ENCODE peak calls at places on chromosomes 12 and 14, in five cellular contexts. K is astrocyte, B is right lobe of liver, A is prostate gland, J is cardiac muscle cell. L is an unnamed sample.
A peak's percentile ranks its signal among the peaks of the same experiment; 100 is the strongest.

GRCh38 chr12:131218291-131219172 is 264.8 kb downstream of the ADGRD1 start:
- DNase-seq in K (no peak), J (no peak), A (no peak), B (peak; percentile 35), L (no peak)

GRCh38 chr12:56517854-56518253 is 3.8 kb upstream of the RBMS2 start:
- DNase-seq in A (no peak), J (no peak), B (no peak), K (no peak), L (no peak)

GRCh38 chr14:90726656-90727055 is 89.6 kb downstream of the TTC7B start:
- DNase-seq in A (peak; percentile 88), J (peak; percentile 41), K (peak; percentile 60), B (no peak), L (peak; percentile 60)

GRCh38 chr12:118025168-118025567 is 8.7 kb downstream of the RFC5 start:
- DNase-seq in K (no peak), B (no peak), J (no peak), A (no peak), L (no peak)

GRCh38 chr12:44127966-44128365 is 292.1 kb downstream of the TMEM117 start:
- DNase-seq in K (no peak), A (no peak), J (no peak), B (no peak), L (no peak)

GRCh38 chr14:85416771-85417170 is 113.2 kb upstream of the FLRT2 start:
- DNase-seq in A (no peak), B (no peak), J (peak; percentile 76), K (peak; percentile 77), L (peak; percentile 80)

GRCh38 chr12:78004451-78005093 is 173.9 kb downstream of the NAV3 start:
- DNase-seq in J (peak; percentile 9), A (no peak), K (no peak), B (no peak), L (no peak)

GRCh38 chr12:122643207-122643805 is 59.9 kb downstream of the HCAR2 start:
- DNase-seq in B (no peak), A (no peak), K (no peak), J (peak; percentile 38), L (no peak)

GRCh38 chr14:21350539-21350938 is 33.3 kb downstream of the SUPT16H start:
- DNase-seq in K (no peak), J (no peak), A (no peak), B (no peak), L (no peak)

GRCh38 chr14:52827426-52827825 is 36.0 kb upstream of the GNPNAT1 start:
- DNase-seq in J (no peak), K (no peak), A (no peak), B (no peak), L (no peak)

GRCh38 chr14:24513009-24513408 is 4.9 kb upstream of the CMA1 start:
- DNase-seq in B (no peak), A (no peak), J (peak; percentile 1), K (no peak), L (no peak)

GRCh38 chr14:20631023-20631820 is 10.3 kb downstream of the OR6S1 start:
- DNase-seq in J (peak; percentile 63), B (no peak), K (no peak), A (peak; percentile 36), L (peak; percentile 69)

GRCh38 chr12:24839268-24839791 is 109.6 kb downstream of the BCAT1 start:
- DNase-seq in J (peak; percentile 39), A (no peak), B (no peak), K (peak; percentile 78), L (peak; percentile 84)

GRCh38 chr14:93073833-93074769 is 41.6 kb downstream of the ITPK1 start:
- DNase-seq in K (peak; percentile 10), J (peak; percentile 70), B (peak; percentile 68), A (no peak), L (peak; percentile 12)

GRCh38 chr12:10740182-10740581 is 17.1 kb upstream of the YBX3 start:
- DNase-seq in K (no peak), J (no peak), A (no peak), B (no peak), L (no peak)

GRCh38 chr12:124747426-124748161 is 116.1 kb downstream of the SCARB1 start:
- DNase-seq in A (no peak), B (no peak), J (peak; percentile 76), K (peak; percentile 99), L (peak; percentile 56)

GRCh38 chr12:121748571-121749265 is 36.2 kb downstream of the TMEM120B start:
- DNase-seq in J (peak; percentile 88), K (peak; percentile 86), B (no peak), A (no peak), L (peak; percentile 93)

GRCh38 chr14:101721951-101722661 is 39.4 kb upstream of the PPP2R5C start:
- DNase-seq in A (peak; percentile 79), K (peak; percentile 92), J (peak; percentile 40), B (no peak), L (no peak)

GRCh38 chr12:89040146-89040964 is 311.9 kb downstream of the DUSP6 start:
- DNase-seq in K (peak; percentile 32), A (no peak), B (no peak), J (peak; percentile 43), L (peak; percentile 71)

GRCh38 chr12:39804479-39805241 is 185.1 kb upstream of the ABCD2 start:
- DNase-seq in J (no peak), B (no peak), K (no peak), A (no peak), L (no peak)

GRCh38 chr12:66232258-66232657 is 43.2 kb downstream of the IRAK3 start:
- DNase-seq in B (no peak), A (no peak), K (no peak), J (no peak), L (no peak)

GRCh38 chr14:92352158-92352985 is 29.4 kb downstream of the SLC24A4 start:
- DNase-seq in K (no peak), B (no peak), J (peak; percentile 39), A (no peak), L (peak; percentile 5)

GRCh38 chr12:10392394-10392930 is 2.6 kb upstream of the KLRK1 start:
- DNase-seq in K (peak; percentile 90), B (no peak), A (peak; percentile 66), J (peak; percentile 99), L (peak; percentile 96)

GRCh38 chr12:90519285-90519684 is 435.7 kb downstream of the CCER1 start:
- DNase-seq in J (no peak), B (no peak), K (no peak), A (no peak), L (no peak)

GRCh38 chr14:67734675-67735074 is 33.0 kb downstream of the RDH12 start:
- DNase-seq in J (peak; percentile 41), K (no peak), A (no peak), B (no peak), L (no peak)

GRCh38 chr14:68450391-68451120 is 342.3 kb downstream of the ZFP36L1 start:
- DNase-seq in J (no peak), B (no peak), A (no peak), K (no peak), L (no peak)

DNA sequence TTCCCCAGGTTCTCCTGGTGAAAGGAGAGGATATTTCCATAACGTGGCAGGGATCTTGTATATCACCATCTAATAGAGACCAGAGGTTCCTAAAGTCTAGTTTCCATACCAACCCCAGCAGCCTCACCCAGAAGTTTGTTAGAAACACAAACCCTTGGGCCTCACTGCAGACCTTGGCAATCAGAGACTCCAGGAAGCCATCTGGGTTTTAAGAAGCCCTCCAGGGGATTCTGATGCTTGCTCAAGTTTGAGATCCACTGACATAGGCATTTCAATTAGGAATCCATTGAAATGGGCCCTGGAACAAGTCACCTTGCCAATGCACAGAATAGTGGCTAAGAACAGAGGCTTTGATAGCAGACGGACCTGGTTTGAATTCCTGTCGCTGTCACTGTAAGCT is 2.2 kb upstream of the CMKLR1 start:
- DNase-seq in B (no peak), A (no peak), K (no peak), J (no peak), L (no peak)
- H3K27me3 ChIP-seq in B (no peaks in the 10 kb centered on the region), A (no peaks in the 10 kb centered on the region), K (no peaks in the 10 kb centered on the region), J (no peaks in the 10 kb centered on the region), L (peaks cover 3% of the 10 kb centered on the region)

DNA sequence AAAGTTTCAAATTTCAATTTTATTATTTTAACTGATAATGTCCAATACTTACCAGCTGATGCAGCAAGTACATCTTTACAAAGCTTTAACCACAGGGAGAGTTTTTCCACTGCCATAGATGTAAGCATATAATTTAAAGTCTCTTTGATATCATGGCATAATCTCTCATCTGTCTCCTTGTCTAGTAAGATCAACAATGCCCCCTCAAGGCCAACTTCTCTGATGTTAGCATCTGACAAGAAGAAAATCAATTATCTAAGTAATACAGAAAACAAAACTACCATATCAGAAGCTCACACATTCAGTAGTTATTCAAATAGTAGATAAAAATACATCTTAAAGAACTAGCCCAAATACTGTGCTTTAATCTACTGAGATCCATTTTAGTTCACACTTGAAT is 94.2 kb downstream of the HEATR5A start:
- DNase-seq in K (peak; percentile 4), A (no peak), J (peak; percentile 12), B (no peak), L (peak; percentile 10)
- TF ChIP-seq CTCF in K (no peak), A (no peak), J (no peak), B (no peak), L (peak; percentile 34)

GRCh38 chr12:20004951-20005350 is 363.4 kb upstream of the PDE3A start:
- DNase-seq in J (peak; percentile 21), A (no peak), B (no peak), K (peak; percentile 38), L (no peak)

GRCh38 chr12:20011200-20011599 is 357.1 kb upstream of the PDE3A start:
- DNase-seq in J (peak; percentile 47), B (no peak), K (no peak), A (peak; percentile 55), L (no peak)

GRCh38 chr12:20007331-20007730 is 361.0 kb upstream of the PDE3A start:
- DNase-seq in B (no peak), J (no peak), A (no peak), K (no peak), L (peak; percentile 34)

GRCh38 chr12:20003252-20003651 is 365.1 kb upstream of the PDE3A start:
- DNase-seq in B (no peak), A (no peak), K (no peak), J (no peak), L (no peak)

DNA sequence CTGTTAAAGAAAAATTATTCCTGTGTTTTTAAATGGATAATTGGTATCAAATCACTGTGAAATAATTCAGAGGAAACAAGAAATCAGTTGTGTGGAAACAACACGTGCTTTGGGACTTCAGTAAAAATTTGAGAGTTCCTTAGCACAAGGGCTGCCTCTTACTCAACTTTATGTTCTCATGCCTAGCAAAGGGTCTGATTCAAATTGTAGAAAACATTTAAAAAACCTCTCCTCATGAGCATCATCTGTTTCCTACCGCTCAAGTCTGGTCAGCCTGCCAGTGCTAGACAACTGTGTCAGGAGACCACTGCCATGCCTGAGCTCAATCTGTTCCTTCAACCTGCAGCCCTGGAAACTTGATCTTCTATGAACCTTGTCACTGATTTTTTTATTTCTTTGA is 361.5 kb upstream of the PDE3A start:
- DNase-seq in K (no peak), J (no peak), B (no peak), A (no peak), L (no peak)
- H3K27ac ChIP-seq in K (no peak overlapping the region), J (no peak overlapping the region), B (no peak overlapping the region), A (no peak overlapping the region), L (no peak overlapping the region)

DNA sequence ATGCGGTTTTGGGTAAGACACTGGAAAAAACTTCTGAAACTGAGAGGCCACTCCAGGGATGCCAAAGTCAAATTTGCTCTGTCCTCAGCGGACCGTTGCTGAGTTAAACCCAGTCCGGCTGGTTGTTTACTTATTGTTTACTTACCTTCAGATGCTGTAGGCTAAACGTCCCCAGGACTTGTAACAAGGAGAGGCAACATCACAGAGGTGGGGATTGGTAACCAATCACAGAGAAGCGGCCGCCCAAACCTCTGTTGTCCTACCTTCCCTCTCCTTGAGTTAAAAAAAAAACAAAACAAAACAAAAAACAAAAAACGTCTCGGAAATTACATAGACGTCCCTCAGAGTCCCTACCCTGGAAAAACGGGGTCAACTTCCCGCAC is 380 bp downstream of the ANO2 start:
- DNase-seq in A (no peak), B (no peak), J (peak; percentile 6), K (no peak), L (no peak)
- H3K27me3 ChIP-seq in A (peaks cover 5% of the 10 kb centered on the region), B (no peaks in the 10 kb centered on the region), J (peaks cover 43% of the 10 kb centered on the region), K (peaks cover 36% of the 10 kb centered on the region), L (peaks cover 29% of the 10 kb centered on the region)

GRCh38 chr12:101823891-101824290 is 6.9 kb downstream of the GNPTAB start:
- DNase-seq in K (no peak), J (peak; percentile 44), B (no peak), A (peak; percentile 57), L (peak; percentile 7)
- TF ChIP-seq CTCF in K (peak; percentile 11), J (peak; percentile 12), B (no peak), A (peak; percentile 18), L (peak; percentile 46)